ENCODE peak calls at places on chromosomes 1 and 21, in four cellular contexts. Y is GM12891; X is activated CD4-positive, alpha-beta T cell treated with anti-CD3 and anti-CD28 coated beads, Interleukin-2, amount 50 U/mL, for 48 hours; Q is neural progenitor cell. H is an unnamed sample.
A peak's percentile ranks its signal among the peaks of the same experiment; 100 is the strongest.

GRCh38 chr1:55428236-55428635 is 213.1 kb upstream of the USP24 start:
- DNase-seq in Q (no peak), X (no peak), Y (no peak), H (no peak)

GRCh38 chr1:162772571-162773154 is 17.8 kb upstream of the HSD17B7 start:
- DNase-seq in Y (no peak), Q (no peak), X (no peak), H (no peak)

GRCh38 chr1:236829085-236829484 is 34.0 kb downstream of the MTR start:
- DNase-seq in Y (no peak), Q (no peak), X (no peak), H (no peak)

GRCh38 chr1:116538527-116538926 is 32.3 kb downstream of the CD58 start:
- DNase-seq in Y (no peak), Q (no peak), X (no peak), H (no peak)

GRCh38 chr1:179969962-179970361 is 15.4 kb downstream of the CEP350 start:
- DNase-seq in X (no peak), Q (no peak), Y (no peak), H (no peak)

GRCh38 chr1:159916240-159917051 is 8.9 kb downstream of the TAGLN2 start:
- DNase-seq in Y (no peak), Q (peak; percentile 84), X (no peak), H (no peak)

GRCh38 chr1:216903389-216903754 is 180.1 kb upstream of the ESRRG start:
- DNase-seq in X (no peak), Y (no peak), Q (no peak), H (no peak)

GRCh38 chr1:177068011-177068410 is 96.5 kb downstream of the ASTN1 start:
- DNase-seq in X (no peak), Y (no peak), Q (no peak), H (no peak)

GRCh38 chr1:203480525-203481084 is 5.0 kb downstream of the PRELP start:
- DNase-seq in Q (no peak), Y (no peak), X (peak; percentile 39), H (no peak)

GRCh38 chr21:36922861-36923260 is 43.6 kb downstream of the HLCS start:
- DNase-seq in Q (no peak), Y (no peak), X (no peak), H (no peak)

GRCh38 chr1:41933106-41933505 is 14.4 kb upstream of the HIVEP3 start:
- DNase-seq in Y (no peak), X (no peak), Q (no peak), H (no peak)

GRCh38 chr1:16076003-16076870 is 2.8 kb upstream of the FAM131C start:
- DNase-seq in X (no peak), Y (no peak), Q (no peak), H (no peak)

GRCh38 chr1:16047791-16048475 is 4.4 kb downstream of the CLCNKB start:
- DNase-seq in Y (no peak), X (no peak), Q (no peak), H (no peak)

GRCh38 chr1:209567788-209568187 is 15.7 kb upstream of the CAMK1G start:
- DNase-seq in X (no peak), Q (no peak), Y (no peak), H (no peak)

GRCh38 chr1:241330619-241331327 is 26.2 kb downstream of the RGS7 start:
- DNase-seq in Q (no peak), X (no peak), Y (no peak), H (no peak)

GRCh38 chr1:92410706-92411105 is 76.0 kb downstream of the GFI1 start:
- DNase-seq in Y (no peak), X (peak; percentile 33), Q (no peak), H (no peak)

GRCh38 chr1:56563045-56563444 is 16.3 kb downstream of the PLPP3 start:
- DNase-seq in Y (no peak), X (no peak), Q (no peak), H (peak; percentile 17)

GRCh38 chr1:109613396-109614147 is 5.8 kb downstream of the GNAT2 start:
- DNase-seq in X (no peak), Q (no peak), Y (no peak), H (no peak)

GRCh38 chr21:15850645-15851044 is 120.9 kb downstream of the USP25 start:
- DNase-seq in X (no peak), Q (no peak), Y (no peak), H (no peak)

GRCh38 chr1:64282353-64282752 is 78.9 kb downstream of the UBE2U start:
- DNase-seq in X (no peak), Y (no peak), Q (peak; percentile 23), H (no peak)

H was measured in amygdala.